ENCODE peak calls at places on chromosomes 7 and 10, in five cellular contexts. G is osteocyte, E is thoracic aorta, A is GM06990, L is WERI-Rb-1. N is an unnamed sample.

GRCh38 chr7:23712368-23713284 is 2.6 kb downstream of the STK31 start:
- DNase-seq in G (no peak), E (no peak), A (no peak), L (no peak), N (no peak)

GRCh38 chr7:132348341-132348740 is 227.9 kb downstream of the PLXNA4 start:
- DNase-seq in G (no peak), E (no peak), A (no peak), L (no peak), N (no peak)

GRCh38 chr7:129561677-129562424 is 49.7 kb upstream of the NRF1 start:
- DNase-seq in G (no peak), E (no peak), A (no peak), L (no peak), N (no peak)

GRCh38 chr10:132540456-132540855 is 2.9 kb downstream of the INPP5A start:
- DNase-seq in G (no peak), E (no peak), A (no peak), L (no peak), N (peak; percentile 36)

GRCh38 chr10:86111902-86112301 is 254.7 kb downstream of the GRID1 start:
- DNase-seq in G (peak; percentile 75), E (no peak), A (no peak), L (no peak), N (no peak)

GRCh38 chr7:1539346-1540321 is 9.1 kb downstream of the MAFK start:
- DNase-seq in G (no peak), E (no peak), A (no peak), L (no peak), N (no peak)

GRCh38 chr7:74379938-74380337 is 73.8 kb upstream of the GTF2IRD1 start:
- DNase-seq in G (no peak), E (no peak), A (no peak), L (no peak), N (peak; percentile 67)

GRCh38 chr10:78774999-78775711 is 293.6 kb upstream of the ZMIZ1 start:
- DNase-seq in G (no peak), E (no peak), A (no peak), L (no peak), N (no peak)

GRCh38 chr7:4080013-4080412 is 602.1 kb upstream of the FOXK1 start:
- DNase-seq in G (peak; percentile 65), E (no peak), A (no peak), L (no peak), N (no peak)

GRCh38 chr10:11407939-11408338 is 203.5 kb downstream of the USP6NL start:
- DNase-seq in G (no peak), E (no peak), A (no peak), L (no peak), N (no peak)

GRCh38 chr7:38716397-38716796 is 85.2 kb upstream of the AMPH start:
- DNase-seq in G (no peak), E (no peak), A (no peak), L (no peak), N (no peak)

GRCh38 chr10:124696446-124697392 is 47.5 kb downstream of the FAM53B start:
- DNase-seq in G (no peak), E (no peak), A (peak; percentile 65), L (no peak), N (no peak)

GRCh38 chr7:95878677-95879076 is 106.3 kb downstream of the DYNC1I1 start:
- DNase-seq in G (no peak), E (no peak), A (no peak), L (no peak), N (no peak)

GRCh38 chr10:17453377-17454091 is 861 bp downstream of the ST8SIA6 start:
- DNase-seq in G (no peak), E (no peak), A (no peak), L (peak; percentile 17), N (peak; percentile 60)

GRCh38 chr7:106893591-106893990 is 28.5 kb downstream of the PIK3CG start:
- DNase-seq in G (no peak), E (no peak), A (no peak), L (no peak), N (no peak)

GRCh38 chr7:129889133-129889854 is 63.5 kb downstream of the UBE2H start:
- DNase-seq in G (no peak), E (no peak), A (no peak), L (no peak), N (no peak)

GRCh38 chr7:82805527-82805960 is 357.1 kb downstream of the PCLO start:
- DNase-seq in G (no peak), E (no peak), A (no peak), L (no peak), N (no peak)

GRCh38 chr10:70344144-70344543 is 38.3 kb downstream of the LRRC20 start:
- DNase-seq in G (no peak), E (no peak), A (no peak), L (no peak), N (no peak)

GRCh38 chr7:102169651-102170416 is 116.8 kb upstream of the SH2B2 start:
- DNase-seq in G (no peak), E (no peak), A (no peak), L (no peak), N (no peak)

DNA sequence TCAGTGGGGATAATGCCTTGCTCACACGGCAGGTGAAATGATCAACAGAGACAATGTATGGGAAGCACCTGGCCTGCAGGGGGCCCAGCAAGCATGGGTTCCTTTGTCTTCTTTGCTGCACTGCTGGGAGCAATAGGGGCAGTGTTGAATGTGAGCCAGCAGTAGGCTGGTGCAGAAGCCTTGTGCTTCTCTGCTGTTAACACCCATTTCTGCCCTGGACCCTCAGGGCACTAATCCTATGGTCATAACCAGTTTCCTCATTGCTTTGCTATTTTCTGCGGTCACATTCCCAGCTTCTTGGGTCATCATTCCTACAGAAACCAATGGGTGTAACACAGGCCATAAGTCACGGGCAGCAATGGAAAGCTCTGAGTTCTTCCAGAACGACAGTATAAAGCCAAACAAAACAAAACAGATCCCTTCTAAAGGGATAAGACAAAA is 10.9 kb upstream of the LGI1 start:
- DNase-seq in G (peak; percentile 94), E (no peak), A (no peak), L (peak; percentile 75), N (no peak)
- TF ChIP-seq CTCF in G (peak; percentile 57), E (no peak), A (peak; percentile 52), L (peak; percentile 89), N (no peak)

DNA sequence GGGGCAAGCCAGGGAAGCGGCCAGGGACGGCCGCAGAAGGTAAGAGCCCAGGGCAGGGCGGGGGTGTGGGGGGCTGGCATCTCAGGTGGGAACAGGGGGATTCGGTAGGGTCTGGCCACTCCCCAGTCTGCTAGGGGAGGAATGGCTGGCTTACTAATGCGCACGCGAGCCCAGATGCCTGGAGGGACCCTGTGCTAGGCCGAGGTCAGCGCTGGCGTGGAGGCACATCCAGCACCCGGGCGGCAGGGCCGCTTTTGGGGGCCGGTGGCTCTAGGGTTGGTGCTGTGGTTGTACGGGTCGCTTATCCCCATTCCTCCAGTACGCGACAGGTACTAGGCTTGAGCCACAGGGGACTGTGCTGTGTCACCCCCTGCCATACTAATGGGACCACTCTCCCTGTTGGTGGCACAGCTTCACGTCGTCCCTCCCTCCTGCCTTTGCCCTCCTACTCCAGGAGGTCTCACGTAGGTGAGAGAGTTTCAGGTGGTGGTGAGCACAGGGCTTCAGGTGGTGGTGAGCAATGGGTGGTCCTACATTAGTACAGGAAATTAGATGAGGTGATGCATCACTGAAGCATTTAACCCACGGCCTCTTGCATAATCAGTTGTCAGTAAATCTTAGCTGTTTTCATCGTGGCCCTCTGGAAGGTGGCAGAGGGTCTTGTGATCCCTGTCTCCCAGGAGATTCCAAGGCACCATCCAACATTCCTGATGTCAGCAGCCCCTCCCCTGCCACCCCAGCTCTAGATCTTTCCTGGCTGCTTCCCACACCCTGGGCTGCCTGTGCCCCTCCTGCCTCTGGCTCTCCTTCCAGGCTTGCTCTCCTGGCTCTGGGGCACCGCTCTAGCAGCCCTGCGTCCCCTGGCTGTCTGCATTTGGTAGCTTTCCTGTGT is 981 bp downstream of the AEBP1 start:
- DNase-seq in G (no peak), E (no peak), A (no peak), L (no peak), N (no peak)
- TF ChIP-seq CTCF in G (no peak), E (no peak), A (no peak), L (no peak), N (no peak)

GRCh38 chr7:138325434-138325833 is 134.6 kb upstream of the TRIM24 start:
- DNase-seq in G (no peak), E (no peak), A (no peak), L (no peak), N (no peak)

GRCh38 chr7:138328215-138328614 is 131.8 kb upstream of the TRIM24 start:
- DNase-seq in G (no peak), E (no peak), A (no peak), L (no peak), N (no peak)

DNA sequence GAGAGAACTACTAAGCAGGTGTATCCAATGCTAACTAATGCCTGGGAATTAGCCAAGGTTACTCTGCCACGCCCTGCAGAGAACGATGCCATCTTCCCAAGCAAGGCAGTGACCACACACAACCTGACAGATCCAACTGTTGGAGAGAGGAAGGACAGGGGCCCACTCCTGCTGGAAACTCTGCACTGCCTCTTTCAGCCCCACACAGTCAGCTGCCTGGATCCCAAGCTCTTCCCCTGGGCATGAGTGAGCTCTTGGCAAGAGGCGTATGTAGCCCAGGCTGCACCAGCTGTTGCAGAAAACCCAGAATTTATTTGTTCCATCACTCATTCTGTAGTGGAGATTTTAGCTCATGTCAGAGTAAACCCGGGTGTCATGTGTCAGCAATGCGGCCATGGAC is 135.2 kb upstream of the TRIM24 start:
- DNase-seq in G (peak; percentile 54), E (no peak), A (no peak), L (no peak), N (no peak)
- TF ChIP-seq CTCF in G (no peak), E (no peak), A (no peak), L (no peak), N (no peak)

DNA sequence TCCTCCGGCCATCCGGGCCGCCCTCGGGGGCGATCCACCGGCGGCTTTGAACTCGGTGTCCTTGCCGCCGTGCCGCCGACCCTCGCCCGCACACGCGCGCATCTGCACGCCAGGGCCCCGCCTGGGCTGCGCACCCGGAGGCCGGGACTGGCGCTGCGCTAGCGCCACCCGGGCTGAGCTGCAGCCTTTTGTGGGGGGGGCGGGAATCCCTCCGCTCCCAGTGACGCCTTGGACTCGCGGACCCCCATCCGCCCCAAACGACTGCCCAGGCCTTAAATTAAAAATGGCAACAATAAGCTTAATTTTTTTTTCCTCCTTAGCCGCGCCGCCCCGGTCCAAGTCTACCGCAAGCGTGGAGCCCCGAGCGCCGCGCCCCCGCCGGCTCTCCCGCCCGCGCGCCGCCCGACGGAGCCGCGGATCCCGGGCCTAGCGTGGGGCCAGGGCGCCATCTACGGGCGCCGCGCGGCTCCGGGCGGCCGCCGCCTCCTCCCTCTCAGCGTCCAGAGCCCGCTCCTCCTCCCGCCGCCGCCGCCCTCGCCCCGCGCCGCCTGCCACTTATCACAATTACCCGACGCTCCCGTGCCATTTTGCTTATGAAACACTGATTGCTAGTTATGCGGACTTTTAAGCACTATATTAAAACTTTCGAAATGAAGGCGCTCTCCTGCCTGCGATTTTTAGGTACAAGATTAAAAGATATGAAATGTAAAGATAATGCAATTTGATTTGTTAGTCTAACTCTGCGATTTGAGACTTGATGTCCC is 7.5 kb upstream of the EBF3 start:
- DNase-seq in G (no peak), E (no peak), A (peak; percentile 63), L (peak; percentile 71), N (peak; percentile 48)
- TF ChIP-seq CTCF in G (peak; percentile 67), E (no peak), A (no peak), L (peak; percentile 62), N (peak; percentile 42)

GRCh38 chr10:57338823-57339558 is 928.7 kb downstream of the IPMK start:
- DNase-seq in G (no peak), E (no peak), A (no peak), L (no peak), N (no peak)
- TF ChIP-seq CTCF in G (peak; percentile 80), E (peak; percentile 58), A (peak; percentile 65), L (no peak), N (peak; percentile 56)

GRCh38 chr7:150381785-150382122 is 2.6 kb downstream of the ZNF775 start:
- DNase-seq in G (no peak), E (no peak), A (no peak), L (no peak), N (no peak)
- TF ChIP-seq CTCF in G (no peak), E (no peak), A (no peak), L (no peak), N (no peak)